ENCODE peak calls at places on chromosomes 5 and 9, in seven cellular contexts. T is mesothelial cell of epicardium; S is GM13976; X is GM20000; I is prostate gland; P is dorsolateral prefrontal cortex; J is CD8-positive, alpha-beta T cell. O is an unnamed sample.
A peak's percentile ranks its signal among the peaks of the same experiment; 100 is the strongest.

GRCh38 chr5:58259685-58260152 is 200.2 kb downstream of the PLK2 start:
- DNase-seq in P (no peak), J (no peak), T (peak; percentile 51), I (no peak), S (no peak), X (no peak), O (no peak)

GRCh38 chr5:17918373-17919104 is 284.3 kb downstream of the TAF11L14 start:
- DNase-seq in P (no peak), S (no peak), J (no peak), X (no peak), T (no peak), I (no peak), O (no peak)

GRCh38 chr9:13264788-13265187 is 14.7 kb downstream of the MPDZ start:
- DNase-seq in P (no peak), T (no peak), X (no peak), J (no peak), I (peak; percentile 10), S (no peak), O (no peak)

GRCh38 chr5:38382898-38383297 is 124.5 kb downstream of the EGFLAM start:
- DNase-seq in T (peak; percentile 54), P (peak; percentile 52), X (peak; percentile 60), J (peak; percentile 45), I (peak; percentile 51), S (peak; percentile 59), O (peak; percentile 48)

GRCh38 chr5:72383280-72384205 is 63.4 kb downstream of the PTCD2 start:
- DNase-seq in I (no peak), S (no peak), T (no peak), P (no peak), X (no peak), J (no peak), O (no peak)

GRCh38 chr5:139108056-139108811 is 89.9 kb downstream of the SIL1 start:
- DNase-seq in T (no peak), P (no peak), X (no peak), S (no peak), J (no peak), I (peak; percentile 19), O (no peak)

GRCh38 chr5:64505769-64506566 is at the start of gene RGS7BP:
- DNase-seq in J (no peak), T (peak; percentile 70), I (peak; percentile 26), S (peak; percentile 16), P (peak; percentile 77), X (no peak), O (peak; percentile 55)

GRCh38 chr5:176739461-176740051 is 70.8 kb upstream of the UNC5A start:
- DNase-seq in P (peak; percentile 42), I (no peak), X (no peak), T (peak; percentile 34), J (no peak), S (no peak), O (peak; percentile 8)

GRCh38 chr5:50655810-50656205 is 10.6 kb upstream of the PARP8 start:
- DNase-seq in X (no peak), J (no peak), T (no peak), I (peak; percentile 77), P (no peak), S (no peak), O (no peak)

GRCh38 chr5:32283539-32284377 is 29.0 kb downstream of the MTMR12 start:
- DNase-seq in J (no peak), P (no peak), T (no peak), X (peak; percentile 21), S (peak; percentile 34), I (no peak), O (no peak)

GRCh38 chr5:179044765-179045164 is 15.4 kb upstream of the ZNF354C start:
- DNase-seq in I (no peak), X (no peak), S (no peak), J (no peak), P (no peak), T (no peak), O (no peak)

GRCh38 chr5:7779019-7779662 is 71.8 kb downstream of the CFAP90 start:
- DNase-seq in S (no peak), J (no peak), P (no peak), X (peak; percentile 26), I (no peak), T (no peak), O (no peak)

GRCh38 chr5:177601126-177601525 is 1.2 kb downstream of the B4GALT7 start:
- DNase-seq in P (no peak), T (no peak), X (no peak), J (no peak), S (no peak), I (no peak), O (no peak)

GRCh38 chr5:132102101-132102701 is 28.6 kb downstream of the CSF2 start:
- DNase-seq in I (no peak), P (no peak), S (no peak), J (peak; percentile 24), T (no peak), X (no peak), O (no peak)

GRCh38 chr9:93288341-93288740 is 104.4 kb downstream of the WNK2 start:
- DNase-seq in T (no peak), I (no peak), X (peak; percentile 18), S (no peak), J (no peak), P (peak; percentile 32), O (no peak)

GRCh38 chr5:74673011-74673790 is 11.8 kb upstream of the HEXB start:
- DNase-seq in I (no peak), T (no peak), S (no peak), P (no peak), X (no peak), J (no peak), O (no peak)
- TF ChIP-seq CTCF in I (peak; percentile 44), T (no peak), S (no peak), P (peak; percentile 69), X (peak; percentile 15), J (no peak), O (peak; percentile 13)

DNA sequence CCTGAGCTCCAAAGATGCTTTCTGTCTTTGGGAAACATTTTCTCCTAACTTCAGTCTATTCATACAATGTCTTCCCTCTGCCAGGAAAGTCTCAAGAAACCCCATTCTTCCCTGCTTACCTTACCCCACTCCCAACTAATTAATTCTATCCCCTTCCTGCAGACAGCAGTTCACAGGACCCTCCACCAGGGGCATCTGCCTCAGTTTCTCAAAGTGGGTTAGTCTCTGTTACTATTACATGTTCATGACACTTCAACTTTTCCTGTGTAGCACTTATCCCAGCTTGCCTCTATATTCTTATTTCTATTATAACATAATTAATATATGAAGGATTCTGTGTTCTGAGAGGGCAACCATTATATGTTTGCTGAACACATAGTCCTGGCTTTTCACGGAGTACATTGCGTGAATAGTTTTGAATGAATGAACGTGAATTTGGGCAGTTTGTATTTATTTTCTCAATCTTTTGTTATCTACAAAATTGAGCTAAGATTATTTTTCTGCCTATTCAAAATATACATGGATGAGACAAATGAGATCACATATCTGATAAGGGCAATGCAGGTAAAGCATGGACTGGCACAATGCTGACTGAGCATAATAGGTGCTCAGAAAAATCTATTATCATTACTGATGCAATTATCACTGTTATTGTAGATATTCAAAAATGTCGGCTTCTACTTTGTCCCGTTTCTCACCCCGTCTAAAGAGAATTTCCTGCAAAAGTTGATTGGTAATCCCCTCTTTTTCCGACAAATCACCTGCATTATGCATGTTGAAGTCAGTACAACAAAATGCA is 341.1 kb downstream of the BRINP1 start:
- DNase-seq in S (no peak), T (no peak), X (no peak), I (no peak), J (no peak), P (no peak), O (no peak)
- TF ChIP-seq CTCF in S (no peak), T (peak; percentile 48), X (no peak), I (no peak), J (no peak), P (no peak), O (peak; percentile 16)

GRCh38 chr9:114138537-114138936 is 16.8 kb upstream of the COL27A1 start:
- DNase-seq in T (no peak), X (no peak), J (no peak), I (no peak), P (no peak), S (no peak), O (no peak)
- TF ChIP-seq CTCF in T (no peak), X (no peak), J (no peak), I (no peak), P (no peak), S (no peak), O (no peak)

GRCh38 chr5:174723979-174724483 is 351 bp upstream of the MSX2 start:
- DNase-seq in J (no peak), S (no peak), I (no peak), T (no peak), X (no peak), P (no peak), O (no peak)
- TF ChIP-seq CTCF in J (no peak), S (no peak), I (no peak), T (no peak), X (no peak), P (no peak), O (no peak)